ENCODE peak calls at places on chromosomes 1 and 21, in six cellular contexts. L is GM19239; T is C1 segment of cervical spinal cord; S is GM04503; H is stimulated activated CD8-positive, alpha-beta memory T cell treated with anti-CD3 and anti-CD28 coated beads, Interleukin-2, amount 100 ng/mL, for 1 hour; J is endothelial cell. R is an unnamed sample.

GRCh38 chr1:242189591-242189990 is 190.7 kb upstream of the MAP1LC3C start:
- DNase-seq in L (no peak), T (no peak), S (no peak), H (no peak), J (peak; percentile 9), R (no peak)

GRCh38 chr1:43563779-43564616 is 33.3 kb downstream of the PTPRF start:
- DNase-seq in L (no peak), T (no peak), S (no peak), H (no peak), J (no peak), R (no peak)

GRCh38 chr21:44847261-44848056 is 26.0 kb downstream of the PTTG1IP start:
- DNase-seq in L (no peak), T (no peak), S (no peak), H (no peak), J (no peak), R (no peak)

GRCh38 chr1:246534114-246534513 is 27.0 kb upstream of the SMYD3 start:
- DNase-seq in L (no peak), T (no peak), S (no peak), H (no peak), J (no peak), R (no peak)

GRCh38 chr1:209899948-209900347 is 38.1 kb upstream of the SYT14 start:
- DNase-seq in L (peak; percentile 19), T (no peak), S (no peak), H (no peak), J (peak; percentile 21), R (no peak)

GRCh38 chr1:59498640-59499039 is 201.7 kb downstream of the FGGY start:
- DNase-seq in L (no peak), T (no peak), S (no peak), H (no peak), J (no peak), R (no peak)

GRCh38 chr1:226656201-226656600 is 82.9 kb downstream of the ITPKB start:
- DNase-seq in L (no peak), T (no peak), S (no peak), H (no peak), J (no peak), R (no peak)

GRCh38 chr21:41396452-41397107 is 29.5 kb upstream of the MX1 start:
- DNase-seq in L (no peak), T (no peak), S (no peak), H (no peak), J (no peak), R (no peak)

GRCh38 chr1:57492846-57493245 is 69.0 kb upstream of the DAB1 start:
- DNase-seq in L (no peak), T (no peak), S (no peak), H (no peak), J (no peak), R (no peak)

GRCh38 chr1:224851210-224851849 is 78.1 kb upstream of the DNAH14 start:
- DNase-seq in L (peak; percentile 59), T (no peak), S (no peak), H (peak; percentile 30), J (peak; percentile 75), R (no peak)

GRCh38 chr1:6205849-6206845 is at the start of gene RNF207:
- DNase-seq in L (peak; percentile 69), T (no peak), S (no peak), H (peak; percentile 21), J (peak; percentile 42), R (peak; percentile 44)

GRCh38 chr1:36432616-36433015 is 17.6 kb downstream of the OSCP1 start:
- DNase-seq in L (no peak), T (no peak), S (no peak), H (no peak), J (no peak), R (no peak)

GRCh38 chr1:211939876-211940468 is 95.4 kb downstream of the INTS7 start:
- DNase-seq in L (peak; percentile 37), T (no peak), S (no peak), H (no peak), J (no peak), R (no peak)

GRCh38 chr1:35539824-35540261 is 17.4 kb downstream of the KIAA0319L start:
- DNase-seq in L (no peak), T (no peak), S (no peak), H (no peak), J (no peak), R (no peak)

R was measured in retinal pigment epithelial cell.